ENCODE peak calls at places on chromosomes 5 and 9, in six cellular contexts. V, S, K, L, Q and J are unnamed samples.

GRCh38 chr5:556909-557441 is 32.7 kb upstream of the SLC9A3 start:
- DNase-seq in L (no peak), K (no peak), S (no peak), Q (peak), V (no peak), J (peak)

GRCh38 chr9:117278656-117279055 is 136.2 kb downstream of the ASTN2 start:
- DNase-seq in K (no peak), V (no peak), Q (no peak), L (no peak), S (no peak), J (no peak)

GRCh38 chr5:155103164-155103563 is 89.6 kb downstream of the KIF4B start:
- DNase-seq in L (no peak), K (no peak), V (peak), Q (no peak), S (no peak), J (no peak)

GRCh38 chr5:10233011-10233410 is 16.7 kb downstream of the ATPSCKMT start:
- DNase-seq in K (no peak), S (no peak), V (no peak), Q (no peak), L (no peak), J (no peak)

GRCh38 chr9:80125731-80126264 is 554.0 kb downstream of the TLE4 start:
- DNase-seq in Q (no peak), V (peak), L (no peak), S (no peak), K (no peak), J (no peak)

GRCh38 chr5:44987026-44987425 is 178.3 kb downstream of the MRPS30 start:
- DNase-seq in S (no peak), V (no peak), Q (no peak), K (no peak), L (no peak), J (no peak)

GRCh38 chr9:2655411-2655901 is 33.9 kb downstream of the VLDLR start:
- DNase-seq in K (no peak), L (no peak), S (peak), Q (no peak), V (peak), J (no peak)

GRCh38 chr9:119167876-119168275 is 201.4 kb downstream of the BRINP1 start:
- DNase-seq in L (no peak), V (no peak), S (no peak), K (no peak), Q (no peak), J (no peak)

GRCh38 chr5:82405166-82405565 is 127.0 kb upstream of the RPS23 start:
- DNase-seq in K (no peak), Q (no peak), S (no peak), L (no peak), V (peak), J (no peak)

GRCh38 chr5:4532705-4533080 is 607.4 kb upstream of the ADAMTS16 start:
- DNase-seq in K (no peak), Q (no peak), L (no peak), S (no peak), V (no peak), J (no peak)

GRCh38 chr9:36194326-36195000 is 3.7 kb downstream of the CLTA start:
- DNase-seq in Q (no peak), L (no peak), S (no peak), V (peak), K (no peak), J (no peak)

GRCh38 chr5:86716121-86716520 is 98.4 kb downstream of the COX7C start:
- DNase-seq in K (no peak), V (no peak), L (no peak), Q (no peak), S (no peak), J (no peak)

GRCh38 chr5:171418982-171419662 is at the start of gene FGF18:
- DNase-seq in S (peak), V (peak), K (peak), Q (peak), L (no peak), J (peak)

GRCh38 chr9:128286435-128286834 is 10.4 kb downstream of the SWI5 start:
- DNase-seq in S (no peak), K (no peak), V (peak), Q (no peak), L (no peak), J (no peak)

GRCh38 chr5:158813275-158813674 is 286.4 kb downstream of the EBF1 start:
- DNase-seq in V (no peak), Q (no peak), K (no peak), L (no peak), S (no peak), J (no peak)
- TF ChIP-seq BHLHE40 in V (no peak), Q (no peak), K (no peak), L (no peak), S (no peak), J (no peak)

GRCh38 chr5:160929343-160929742 is 77.3 kb upstream of the ATP10B start:
- DNase-seq in K (no peak), Q (no peak), S (no peak), L (no peak), V (no peak), J (no peak)

GRCh38 chr5:160925281-160925680 is 73.3 kb upstream of the ATP10B start:
- DNase-seq in S (no peak), K (no peak), L (no peak), Q (no peak), V (no peak), J (no peak)

GRCh38 chr5:160923927-160924705 is 72.1 kb upstream of the ATP10B start:
- DNase-seq in L (no peak), S (no peak), V (no peak), K (no peak), Q (no peak), J (peak)

GRCh38 chr5:160923431-160923830 is 71.4 kb upstream of the ATP10B start:
- DNase-seq in L (no peak), K (no peak), S (no peak), Q (no peak), V (no peak), J (peak)

DNA sequence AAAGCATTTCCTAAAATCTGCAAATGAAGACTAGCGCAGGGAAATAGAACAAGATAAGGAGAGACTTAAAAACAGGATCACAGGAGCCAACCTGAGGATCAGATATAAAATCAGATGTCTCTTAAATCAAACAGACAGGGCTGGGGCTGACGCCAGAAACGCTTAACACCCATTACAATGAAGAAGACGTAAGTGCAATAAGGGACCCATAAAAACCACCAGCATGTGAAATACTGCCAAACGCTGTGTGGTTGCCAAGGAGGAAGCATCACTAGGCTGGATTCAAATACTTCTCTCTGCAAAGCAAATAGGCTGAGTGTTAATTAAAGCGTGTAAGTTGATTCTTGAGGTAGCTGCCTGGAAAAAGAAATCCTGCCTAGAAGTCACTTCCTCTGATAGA is 74.4 kb upstream of the ATP10B start:
- DNase-seq in L (no peak), V (no peak), Q (no peak), S (no peak), K (no peak), J (no peak)
- TF ChIP-seq BHLHE40 in L (no peak), V (no peak), Q (no peak), S (no peak), K (no peak), J (no peak)

DNA sequence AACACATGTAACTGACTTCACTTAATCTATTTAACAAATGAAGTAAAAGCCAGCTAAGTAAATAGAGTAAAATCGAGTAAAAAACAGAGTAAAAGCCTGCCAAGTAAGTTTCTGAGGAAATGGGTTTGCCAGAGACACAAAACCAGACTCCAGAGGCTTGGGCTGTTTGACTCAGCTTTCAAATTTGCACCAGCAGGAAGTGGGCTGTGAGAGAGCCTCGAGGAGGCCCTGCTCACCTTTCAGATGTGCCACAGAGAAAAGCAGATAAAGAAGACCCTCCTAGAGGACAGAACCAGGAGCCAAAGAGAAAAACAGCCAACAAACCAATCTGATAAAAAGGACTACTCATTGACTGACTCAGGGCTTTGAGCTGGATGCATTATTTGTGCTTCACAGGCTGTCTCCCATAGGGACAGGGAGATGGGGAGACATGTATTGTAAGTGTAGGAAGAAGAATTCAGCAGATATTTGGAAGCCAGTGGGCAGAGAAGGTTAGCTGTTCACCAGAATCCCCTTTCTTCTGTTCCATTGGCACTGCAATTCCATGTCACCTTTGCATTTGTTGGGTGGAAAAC is 14.4 kb upstream of the AMACR start:
- DNase-seq in Q (no peak), S (no peak), K (no peak), V (peak), L (no peak), J (no peak)
- TF ChIP-seq BHLHE40 in Q (no peak), S (no peak), K (no peak), V (no peak), L (no peak), J (no peak)

GRCh38 chr9:135440620-135441019 is 39.0 kb upstream of the PPP1R26 start:
- DNase-seq in Q (no peak), S (peak), L (no peak), V (no peak), K (no peak), J (peak)
- TF ChIP-seq BHLHE40 in Q (peak), S (no peak), L (no peak), V (no peak), K (no peak), J (no peak)